ENCODE peak calls at places on chromosomes 6 and 20, in nine cellular contexts. N is T follicular helper cell; M is left ventricle myocardium inferior; Q is Daoy; Z is germinal center; P is anterior cingulate cortex; J is Caki2; V is stimulated activated naive B cell treated with anti-CD40 and anti-IgM and Interleukin-4, amounts not matched to agents 10 μg/mL and 1 μg/mL and 100 μg/mL, for 72 hours; O is stimulated activated CD4-positive, alpha-beta T cell treated with anti-CD3 and anti-CD28 coated beads, Interleukin-4, amount 100 ng/mL, for 48 hours. C is an unnamed sample.

GRCh38 chr6:13283340-13283739 is 45.0 kb downstream of the TBC1D7 start:
- DNase-seq in J (no peak), N (no peak), P (no peak), V (no peak), Q (no peak), M (no peak), Z (no peak), O (no peak), C (no peak)

GRCh38 chr6:53773044-53773696 is 21.6 kb upstream of the LRRC1 start:
- DNase-seq in J (no peak), Z (no peak), M (no peak), O (no peak), Q (no peak), N (no peak), V (no peak), P (no peak), C (no peak)

GRCh38 chr6:37155394-37156312 is 14.3 kb upstream of the PIM1 start:
- DNase-seq in P (no peak), Q (peak), O (peak), V (peak), J (peak), N (no peak), M (no peak), Z (peak), C (no peak)

GRCh38 chr20:55353206-55353605 is 652.1 kb downstream of the CBLN4 start:
- DNase-seq in O (no peak), Q (peak), N (no peak), Z (no peak), P (no peak), V (no peak), M (no peak), J (no peak), C (no peak)

GRCh38 chr6:127266892-127267741 is 453 bp downstream of the RNF146 start:
- DNase-seq in J (peak), M (peak), V (peak), Z (peak), O (peak), Q (peak), N (peak), P (peak), C (peak)

GRCh38 chr6:52574709-52575489 is 2.0 kb downstream of the TRAM2 start:
- DNase-seq in P (no peak), V (peak), N (peak), M (no peak), Z (peak), Q (peak), J (no peak), O (peak), C (peak)

GRCh38 chr6:3281669-3282460 is 23.1 kb downstream of the PSMG4 start:
- DNase-seq in Z (no peak), M (no peak), N (no peak), O (no peak), V (no peak), P (no peak), J (no peak), Q (peak), C (peak)

GRCh38 chr20:60172306-60172984 is 214.2 kb downstream of the CDH26 start:
- DNase-seq in J (no peak), Q (no peak), V (no peak), O (no peak), Z (no peak), N (no peak), P (no peak), M (no peak), C (no peak)

GRCh38 chr6:157539421-157539822 is 158.4 kb downstream of the ZDHHC14 start:
- DNase-seq in V (no peak), J (no peak), O (no peak), Z (peak), Q (no peak), P (no peak), M (no peak), N (no peak), C (no peak)

GRCh38 chr6:48212501-48212900 is 101.5 kb upstream of the PTCHD4 start:
- DNase-seq in M (no peak), Q (no peak), P (no peak), J (no peak), V (no peak), O (no peak), N (no peak), Z (no peak), C (no peak)

GRCh38 chr6:150373260-150373701 is 4.5 kb downstream of the IYD start:
- DNase-seq in O (no peak), J (no peak), Z (no peak), P (peak), V (no peak), M (peak), Q (peak), N (no peak), C (no peak)

GRCh38 chr20:15931897-15932296 is 641.4 kb downstream of the KIF16B start:
- DNase-seq in V (no peak), Q (no peak), P (no peak), M (no peak), Z (no peak), N (no peak), J (no peak), O (no peak), C (no peak)

GRCh38 chr6:31952140-31952805 is 6.4 kb downstream of the CFB start:
- DNase-seq in J (peak), Z (no peak), P (peak), M (peak), N (no peak), O (peak), V (no peak), Q (peak), C (peak)

GRCh38 chr6:36695414-36695813 is 2.2 kb upstream of the RAB44 start:
- DNase-seq in V (no peak), Z (no peak), J (no peak), M (no peak), O (no peak), Q (no peak), P (no peak), N (no peak), C (no peak)

GRCh38 chr6:51753635-51754034 is 333.8 kb downstream of the PKHD1 start:
- DNase-seq in M (peak), O (no peak), V (no peak), P (no peak), Q (no peak), Z (no peak), N (no peak), J (no peak), C (no peak)

GRCh38 chr6:159852877-159853276 is 37.9 kb upstream of the MAS1 start:
- DNase-seq in Z (no peak), V (no peak), P (no peak), N (no peak), Q (no peak), M (no peak), O (no peak), J (no peak), C (no peak)

GRCh38 chr20:34493646-34494045 is 22.6 kb upstream of the DYNLRB1 start:
- DNase-seq in O (no peak), Q (no peak), M (no peak), P (no peak), N (no peak), V (no peak), Z (no peak), J (no peak), C (no peak)

GRCh38 chr20:56249244-56249955 is 868 bp downstream of the MC3R start:
- DNase-seq in P (no peak), O (peak), N (no peak), J (peak), M (no peak), V (peak), Q (peak), Z (peak), C (no peak)